ENCODE peak calls at places on chromosomes 2 and 18, in six cellular contexts. B is RWPE1; R is right lobe of liver; Z is stimulated activated CD4-positive, alpha-beta T cell treated with anti-CD3 and anti-CD28 coated beads, Interleukin-4, amount 100 ng/mL, for 4 hours; J is activated CD8-positive, alpha-beta memory T cell treated with anti-CD3 and anti-CD28 coated beads, Interleukin-2, amount 10 ng/mL, durations not matched to agents 7 days and 5 days; A is choroid plexus epithelial cell. M is an unnamed sample.

GRCh38 chr18:72830109-72830508 is 37.7 kb downstream of the NETO1 start:
- DNase-seq in Z (no peak), B (no peak), R (no peak), J (no peak), A (peak), M (no peak)

GRCh38 chr2:182597570-182597969 is 118.5 kb upstream of the DNAJC10 start:
- DNase-seq in A (peak), Z (no peak), R (no peak), B (no peak), J (no peak), M (no peak)

GRCh38 chr2:136510244-136510643 is 255.1 kb upstream of the THSD7B start:
- DNase-seq in B (no peak), R (no peak), Z (no peak), A (no peak), J (no peak), M (no peak)

GRCh38 chr2:209239585-209239938 is 184.3 kb upstream of the MAP2 start:
- DNase-seq in B (no peak), J (no peak), A (no peak), Z (no peak), R (no peak), M (no peak)

GRCh38 chr2:85585781-85586105 is 1.5 kb downstream of the VAMP5 start:
- DNase-seq in R (no peak), J (no peak), Z (no peak), A (no peak), B (no peak), M (no peak)

GRCh38 chr2:124571836-124572235 is 546.7 kb downstream of the CNTNAP5 start:
- DNase-seq in B (no peak), J (no peak), Z (no peak), A (no peak), R (no peak), M (no peak)

GRCh38 chr2:164840930-164841718 is 499 bp downstream of the COBLL1 start:
- DNase-seq in B (peak), Z (no peak), A (peak), J (peak), R (peak), M (peak)

GRCh38 chr2:2840101-2840531 is 509.0 kb upstream of the MYT1L start:
- DNase-seq in B (no peak), A (no peak), J (peak), Z (no peak), R (no peak), M (no peak)

GRCh38 chr2:121372756-121373353 is 87.9 kb upstream of the TFCP2L1 start:
- DNase-seq in J (no peak), Z (no peak), B (no peak), R (no peak), A (no peak), M (no peak)

GRCh38 chr2:44247924-44248323 is 27.4 kb upstream of the SLC3A1 start:
- DNase-seq in Z (no peak), B (no peak), R (no peak), J (no peak), A (no peak), M (no peak)

GRCh38 chr2:63163231-63163845 is 112.7 kb downstream of the OTX1 start:
- DNase-seq in A (no peak), B (no peak), J (no peak), R (no peak), Z (no peak), M (no peak)

GRCh38 chr2:149004836-149005235 is 33.7 kb upstream of the LYPD6B start:
- DNase-seq in R (no peak), J (no peak), Z (no peak), B (no peak), A (peak), M (no peak)

GRCh38 chr2:177556134-177556533 is 163.6 kb downstream of the AGPS start:
- DNase-seq in A (no peak), Z (no peak), R (no peak), J (no peak), B (no peak), M (no peak)

GRCh38 chr2:8615252-8616083 is 66.4 kb upstream of the ID2 start:
- DNase-seq in J (no peak), Z (no peak), R (peak), B (no peak), A (no peak), M (no peak)

GRCh38 chr2:214410128-214410775 is 602 bp upstream of the VWC2L start:
- DNase-seq in R (no peak), Z (no peak), J (no peak), B (no peak), A (no peak), M (no peak)

GRCh38 chr18:48563027-48563426 is 24.2 kb downstream of the CTIF start:
- DNase-seq in Z (no peak), B (peak), R (no peak), A (peak), J (no peak), M (no peak)

M was measured in GM12891.